ENCODE peak calls at places on chromosomes 2 and 18, in nine cellular contexts. One of them, this sample, is unnamed.

GRCh38 chr2:7190587-7191320 is 273.5 kb downstream of the RNF144A start:
- DNase-seq in nephron progenitor cell: no peak
- DNase-seq in fibroblast of mammary gland: peak
- DNase-seq in hepatocyte: no peak
- DNase-seq in germinal center: no peak
- DNase-seq in EL: peak
- DNase-seq in ascending aorta: no peak
- DNase-seq in MM.1S: no peak
- DNase-seq in GM19239: no peak
- DNase-seq in this sample: no peak

GRCh38 chr2:69381337-69381737 is 5.7 kb downstream of the GFPT1 start:
- DNase-seq in GM19239: no peak
- DNase-seq in EL: peak
- DNase-seq in MM.1S: no peak
- DNase-seq in germinal center: no peak
- DNase-seq in hepatocyte: no peak
- DNase-seq in fibroblast of mammary gland: peak
- DNase-seq in nephron progenitor cell: no peak
- DNase-seq in ascending aorta: no peak
- DNase-seq in this sample: peak

GRCh38 chr2:150020937-150021673 is 433.5 kb upstream of the MMADHC start:
- DNase-seq in germinal center: no peak
- DNase-seq in EL: no peak
- DNase-seq in fibroblast of mammary gland: no peak
- DNase-seq in MM.1S: no peak
- DNase-seq in nephron progenitor cell: no peak
- DNase-seq in ascending aorta: no peak
- DNase-seq in hepatocyte: no peak
- DNase-seq in GM19239: no peak
- DNase-seq in this sample: no peak

GRCh38 chr2:21021430-21021829 is 22.4 kb downstream of the APOB start:
- DNase-seq in GM19239: no peak
- DNase-seq in MM.1S: no peak
- DNase-seq in EL: no peak
- DNase-seq in nephron progenitor cell: no peak
- DNase-seq in hepatocyte: no peak
- DNase-seq in germinal center: no peak
- DNase-seq in fibroblast of mammary gland: no peak
- DNase-seq in ascending aorta: no peak
- DNase-seq in this sample: no peak

GRCh38 chr2:104868081-104868806 is 14.3 kb downstream of the POU3F3 start:
- DNase-seq in fibroblast of mammary gland: no peak
- DNase-seq in MM.1S: no peak
- DNase-seq in hepatocyte: no peak
- DNase-seq in nephron progenitor cell: no peak
- DNase-seq in germinal center: no peak
- DNase-seq in EL: no peak
- DNase-seq in GM19239: no peak
- DNase-seq in ascending aorta: no peak
- DNase-seq in this sample: no peak

GRCh38 chr2:173572848-173573247 is 218.2 kb downstream of the CDCA7 start:
- DNase-seq in fibroblast of mammary gland: no peak
- DNase-seq in GM19239: no peak
- DNase-seq in MM.1S: peak
- DNase-seq in nephron progenitor cell: no peak
- DNase-seq in ascending aorta: no peak
- DNase-seq in germinal center: no peak
- DNase-seq in hepatocyte: no peak
- DNase-seq in EL: no peak
- DNase-seq in this sample: no peak

GRCh38 chr2:13005761-13006336 is 289.1 kb downstream of the TRIB2 start:
- DNase-seq in nephron progenitor cell: no peak
- DNase-seq in hepatocyte: no peak
- DNase-seq in ascending aorta: no peak
- DNase-seq in MM.1S: no peak
- DNase-seq in germinal center: no peak
- DNase-seq in EL: no peak
- DNase-seq in GM19239: no peak
- DNase-seq in fibroblast of mammary gland: peak
- DNase-seq in this sample: peak

GRCh38 chr2:47218066-47218581 is 63.0 kb upstream of the STPG4 start:
- DNase-seq in GM19239: no peak
- DNase-seq in MM.1S: no peak
- DNase-seq in ascending aorta: no peak
- DNase-seq in nephron progenitor cell: peak
- DNase-seq in fibroblast of mammary gland: no peak
- DNase-seq in hepatocyte: peak
- DNase-seq in germinal center: no peak
- DNase-seq in EL: no peak
- DNase-seq in this sample: no peak

GRCh38 chr18:56575819-56576663 is 62.4 kb downstream of the TXNL1 start:
- DNase-seq in EL: peak
- DNase-seq in ascending aorta: no peak
- DNase-seq in nephron progenitor cell: no peak
- DNase-seq in germinal center: peak
- DNase-seq in MM.1S: peak
- DNase-seq in GM19239: peak
- DNase-seq in fibroblast of mammary gland: peak
- DNase-seq in hepatocyte: peak
- DNase-seq in this sample: peak

GRCh38 chr18:3217930-3218647 is 1.7 kb downstream of the MYOM1 start:
- DNase-seq in ascending aorta: no peak
- DNase-seq in GM19239: no peak
- DNase-seq in hepatocyte: peak
- DNase-seq in germinal center: no peak
- DNase-seq in nephron progenitor cell: no peak
- DNase-seq in fibroblast of mammary gland: peak
- DNase-seq in MM.1S: no peak
- DNase-seq in EL: peak
- DNase-seq in this sample: peak

GRCh38 chr18:62224229-62224628 is 37.2 kb downstream of the RELCH start:
- DNase-seq in GM19239: no peak
- DNase-seq in nephron progenitor cell: no peak
- DNase-seq in fibroblast of mammary gland: no peak
- DNase-seq in hepatocyte: no peak
- DNase-seq in MM.1S: no peak
- DNase-seq in ascending aorta: no peak
- DNase-seq in EL: no peak
- DNase-seq in germinal center: no peak
- DNase-seq in this sample: no peak

GRCh38 chr2:75729861-75730260 is 19.1 kb upstream of the GCFC2 start:
- DNase-seq in hepatocyte: peak
- DNase-seq in fibroblast of mammary gland: no peak
- DNase-seq in MM.1S: peak
- DNase-seq in ascending aorta: no peak
- DNase-seq in nephron progenitor cell: no peak
- DNase-seq in EL: peak
- DNase-seq in GM19239: no peak
- DNase-seq in germinal center: no peak
- DNase-seq in this sample: peak

GRCh38 chr2:11539317-11540147 is 5.7 kb downstream of the GREB1 start:
- DNase-seq in germinal center: no peak
- DNase-seq in nephron progenitor cell: peak
- DNase-seq in ascending aorta: no peak
- DNase-seq in fibroblast of mammary gland: peak
- DNase-seq in GM19239: no peak
- DNase-seq in EL: no peak
- DNase-seq in MM.1S: no peak
- DNase-seq in hepatocyte: no peak
- DNase-seq in this sample: no peak

GRCh38 chr2:215499330-215499729 is 63.5 kb upstream of the FN1 start:
- DNase-seq in nephron progenitor cell: no peak
- DNase-seq in hepatocyte: no peak
- DNase-seq in GM19239: no peak
- DNase-seq in EL: peak
- DNase-seq in ascending aorta: no peak
- DNase-seq in MM.1S: no peak
- DNase-seq in germinal center: no peak
- DNase-seq in fibroblast of mammary gland: peak
- DNase-seq in this sample: peak

GRCh38 chr2:28753043-28753683 is 1.5 kb downstream of the PPP1CB start:
- DNase-seq in germinal center: peak
- DNase-seq in EL: peak
- DNase-seq in nephron progenitor cell: peak
- DNase-seq in ascending aorta: no peak
- DNase-seq in hepatocyte: peak
- DNase-seq in fibroblast of mammary gland: peak
- DNase-seq in MM.1S: peak
- DNase-seq in GM19239: no peak
- DNase-seq in this sample: peak

GRCh38 chr18:14930576-14930975 is 182.6 kb downstream of the ANKRD30B start:
- DNase-seq in germinal center: no peak
- DNase-seq in GM19239: no peak
- DNase-seq in MM.1S: no peak
- DNase-seq in nephron progenitor cell: no peak
- DNase-seq in hepatocyte: no peak
- DNase-seq in ascending aorta: no peak
- DNase-seq in EL: no peak
- DNase-seq in fibroblast of mammary gland: no peak
- DNase-seq in this sample: no peak